ENCODE peak calls at places on chromosomes 13 and 19, in five cellular contexts. L is H1, U is mesenchymal stem cell, T is neuronal stem cell, G is H9. I is an unnamed sample.

GRCh38 chr19:56105090-56105701 is 15.9 kb downstream of the ZNF787 start:
- DNase-seq in G (peak; percentile 85), T (peak; percentile 51), U (peak; percentile 40), L (peak; percentile 61), I (peak; percentile 30)

GRCh38 chr19:15461694-15462093 is 2.6 kb downstream of the RASAL3 start:
- DNase-seq in T (no peak), G (no peak), L (no peak), U (no peak), I (no peak)

GRCh38 chr13:20132052-20132634 is 28.7 kb downstream of the GJA3 start:
- DNase-seq in G (peak; percentile 5), T (no peak), U (no peak), L (no peak), I (no peak)

GRCh38 chr13:47875206-47875605 is 125.9 kb downstream of the SUCLA2 start:
- DNase-seq in L (no peak), T (no peak), U (no peak), G (no peak), I (no peak)

GRCh38 chr13:33112745-33113144 is 96.5 kb downstream of the KL start:
- DNase-seq in T (no peak), G (no peak), U (no peak), L (no peak), I (no peak)

GRCh38 chr19:10567696-10568443 is 909 bp downstream of the CDKN2D start:
- DNase-seq in L (no peak), T (no peak), G (no peak), U (peak; percentile 33), I (no peak)

GRCh38 chr13:87582399-87582798 is 88.8 kb upstream of the SLITRK5 start:
- DNase-seq in G (no peak), T (no peak), U (no peak), L (no peak), I (no peak)

GRCh38 chr19:54207908-54208783 is 7.5 kb downstream of the RPS9 start:
- DNase-seq in T (no peak), L (no peak), U (peak; percentile 84), G (no peak), I (peak; percentile 74)

GRCh38 chr13:60583196-60583908 is 186.3 kb downstream of the TDRD3 start:
- DNase-seq in L (no peak), U (no peak), T (no peak), G (peak; percentile 77), I (no peak)

GRCh38 chr13:111384441-111385181 is 64.2 kb downstream of the TEX29 start:
- DNase-seq in T (no peak), G (peak; percentile 14), U (no peak), L (no peak), I (no peak)

GRCh38 chr19:20423381-20424207 is 142.0 kb downstream of the ZNF737 start:
- DNase-seq in T (peak; percentile 31), G (peak; percentile 34), L (no peak), U (peak; percentile 82), I (peak; percentile 96)

GRCh38 chr13:66994097-66994496 is 236.0 kb downstream of the PCDH9 start:
- DNase-seq in G (peak; percentile 85), L (peak; percentile 51), T (peak; percentile 65), U (peak; percentile 76), I (peak; percentile 3)

GRCh38 chr19:7682175-7682855 is 1.7 kb downstream of the TRAPPC5 start:
- DNase-seq in L (no peak), G (peak; percentile 72), U (no peak), T (no peak), I (no peak)

GRCh38 chr19:31444931-31445330 is 95.7 kb upstream of the TSHZ3 start:
- DNase-seq in G (no peak), U (no peak), L (no peak), T (no peak), I (no peak)

GRCh38 chr19:31350693-31351211 is 1.5 kb upstream of the TSHZ3 start:
- DNase-seq in G (peak; percentile 43), U (peak; percentile 67), L (no peak), T (no peak), I (peak; percentile 63)

GRCh38 chr19:18060472-18060871 is 26.3 kb downstream of the IL12RB1 start:
- DNase-seq in L (no peak), U (no peak), T (no peak), G (peak; percentile 45), I (no peak)
- H2BK12ac ChIP-seq in L (no peak overlapping the region), U (no peak overlapping the region), T (no peak overlapping the region), G (no peak overlapping the region), I (no peak overlapping the region)

DNA sequence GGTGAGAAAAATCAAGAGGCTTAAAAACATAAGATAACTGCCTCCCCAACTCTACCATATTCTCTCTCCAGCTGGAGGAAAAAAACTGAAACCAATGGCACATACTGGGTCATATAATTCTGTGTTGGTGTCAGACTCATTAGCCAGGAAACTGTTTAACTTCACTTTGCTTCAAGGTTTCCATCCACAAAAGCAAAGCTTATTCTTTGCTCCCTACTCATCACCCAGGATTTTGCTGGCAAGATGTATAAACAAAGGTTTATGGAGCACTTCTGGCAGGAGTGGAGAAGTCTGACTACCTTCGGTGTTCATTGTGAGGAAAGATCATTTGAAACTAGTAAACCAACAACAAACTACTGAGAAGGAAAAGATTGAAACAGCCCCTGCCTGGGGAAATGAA is 197.5 kb upstream of the SERP2 start:
- DNase-seq in U (no peak), T (no peak), G (no peak), L (no peak), I (no peak)
- H2BK120ac ChIP-seq in U (no peak overlapping the region), T (no peak overlapping the region), G (no peak overlapping the region), L (no peak overlapping the region), I (no peak overlapping the region)

GRCh38 chr19:33800012-33800680 is 3.5 kb downstream of the KCTD15 start:
- DNase-seq in U (no peak), L (no peak), T (no peak), G (no peak), I (no peak)

GRCh38 chr19:33802801-33803200 is 6.1 kb downstream of the KCTD15 start:
- DNase-seq in G (no peak), U (no peak), T (no peak), L (no peak), I (no peak)

GRCh38 chr19:33801411-33801810 is 4.7 kb downstream of the KCTD15 start:
- DNase-seq in L (no peak), T (no peak), U (no peak), G (no peak), I (no peak)

GRCh38 chr19:33803383-33803782 is 6.7 kb downstream of the KCTD15 start:
- DNase-seq in U (no peak), T (no peak), G (no peak), L (no peak), I (no peak)

DNA sequence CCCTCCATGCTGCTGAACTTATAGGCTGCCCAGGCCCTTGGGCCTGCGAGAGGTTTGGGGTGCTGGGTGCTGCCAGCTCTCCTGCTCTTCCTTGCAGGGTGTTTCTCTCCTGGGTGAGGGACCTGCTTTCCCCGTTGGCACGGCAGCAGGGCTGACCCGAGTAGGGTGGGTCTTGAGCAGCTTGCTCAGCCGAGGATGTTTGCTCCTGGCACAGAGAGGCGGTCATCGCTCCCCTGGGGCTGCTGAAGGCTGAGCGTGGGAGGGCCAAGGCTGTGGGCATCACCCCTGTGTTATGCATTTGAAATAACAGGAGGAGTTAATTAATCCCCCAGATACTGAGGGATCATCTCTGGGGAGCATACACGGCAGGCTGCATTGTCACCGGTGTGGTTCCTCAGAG is 5.3 kb downstream of the KCTD15 start:
- DNase-seq in U (no peak), G (no peak), T (no peak), L (no peak), I (no peak)
- H2BK12ac ChIP-seq in U (no peak overlapping the region), G (no peak overlapping the region), T (no peak overlapping the region), L (no peak overlapping the region), I (no peak overlapping the region)

GRCh38 chr19:5967994-5968430 is 9.9 kb downstream of the RANBP3 start:
- DNase-seq in L (no peak), T (peak; percentile 67), U (peak; percentile 90), G (peak; percentile 75), I (peak; percentile 81)
- H2BK120ac ChIP-seq in L (no peak overlapping the region), T (no peak overlapping the region), U (no peak overlapping the region), G (no peak overlapping the region), I (no peak overlapping the region)

GRCh38 chr19:38285567-38285966 is 18.5 kb upstream of the C19orf33 start:
- DNase-seq in L (no peak), T (no peak), U (no peak), G (no peak), I (no peak)
- H2BK12ac ChIP-seq in L (no peak overlapping the region), T (no peak overlapping the region), U (no peak overlapping the region), G (no peak overlapping the region), I (no peak overlapping the region)

GRCh38 chr19:38004505-38005223 is 97.7 kb downstream of the SIPA1L3 start:
- DNase-seq in L (no peak), T (peak; percentile 86), U (peak; percentile 97), G (peak; percentile 93), I (peak; percentile 89)

GRCh38 chr19:38005224-38005614 is 98.2 kb downstream of the SIPA1L3 start:
- DNase-seq in L (no peak), G (no peak), T (no peak), U (no peak), I (no peak)

GRCh38 chr19:38004100-38004504 is 97.1 kb downstream of the SIPA1L3 start:
- DNase-seq in L (no peak), T (no peak), U (no peak), G (no peak), I (no peak)

GRCh38 chr19:38001158-38001781 is 94.3 kb downstream of the SIPA1L3 start:
- DNase-seq in T (no peak), L (no peak), U (no peak), G (no peak), I (no peak)

GRCh38 chr19:38003427-38004099 is 96.6 kb downstream of the SIPA1L3 start:
- DNase-seq in G (peak; percentile 73), U (peak; percentile 95), L (no peak), T (peak; percentile 61), I (no peak)
- H2BK120ac ChIP-seq in G (peak overlapping the region; percentile 90), U (peak overlapping the region; percentile 66), L (peak overlapping the region; percentile 12), T (peak overlapping the region; percentile 49), I (peak overlapping the region; percentile 41)

DNA sequence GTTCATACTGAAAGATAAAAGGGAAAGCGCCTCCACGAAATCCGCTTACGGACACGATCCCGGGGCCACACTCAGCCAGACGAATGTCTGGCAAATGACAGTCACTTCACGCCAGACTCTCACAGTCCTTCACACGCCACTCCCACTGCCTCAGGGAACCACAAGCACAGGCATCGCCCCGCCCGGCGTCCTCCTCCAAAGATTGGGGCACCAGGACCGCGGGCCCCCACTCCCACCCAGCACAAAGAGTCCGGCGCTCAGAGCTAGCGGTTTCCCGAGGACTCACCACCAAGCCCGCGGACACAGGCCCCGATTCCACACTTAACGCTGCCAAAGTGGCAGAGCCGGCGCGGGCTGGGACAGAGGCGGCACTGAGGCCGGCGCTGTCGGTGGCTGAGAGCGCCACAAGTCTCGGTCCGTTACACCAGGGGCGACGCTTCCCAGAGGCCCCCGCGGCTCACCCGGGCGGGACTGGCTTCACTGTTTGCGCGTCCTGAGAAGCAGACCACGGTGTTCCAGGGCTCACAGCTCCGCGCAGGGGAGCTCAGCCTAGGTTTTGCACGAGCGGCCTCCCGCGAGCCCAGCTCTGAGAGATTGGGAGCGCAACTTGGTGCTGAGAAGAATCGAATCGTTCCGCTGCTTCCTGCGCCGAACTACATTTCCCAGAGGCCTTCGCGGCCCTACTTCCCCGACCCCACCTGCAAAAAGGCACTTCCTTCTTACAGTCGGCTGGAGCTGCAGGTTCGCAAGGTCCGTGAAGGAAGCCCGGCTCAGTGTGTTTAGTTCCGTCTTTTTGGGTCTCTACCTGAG is at the start of gene ZNF569:
- DNase-seq in U (peak; percentile 93), T (peak; percentile 87), G (peak; percentile 94), L (peak; percentile 76), I (peak; percentile 94)
- H2BK12ac ChIP-seq in U (peak within 1 kb of the TSS; percentile 43), T (no peak within 1 kb of the TSS), G (no peak within 1 kb of the TSS), L (no peak within 1 kb of the TSS), I (no peak within 1 kb of the TSS)

GRCh38 chr13:27040826-27041108 is 130.8 kb downstream of the USP12 start:
- DNase-seq in T (no peak), G (no peak), L (no peak), U (no peak), I (no peak)
- H2BK120ac ChIP-seq in T (no peak overlapping the region), G (no peak overlapping the region), L (no peak overlapping the region), U (peak overlapping the region; percentile 76), I (peak overlapping the region; percentile 99)

GRCh38 chr13:109892101-109892500 is 105.7 kb upstream of the IRS2 start:
- DNase-seq in L (no peak), T (no peak), U (no peak), G (no peak), I (no peak)
- H2BK12ac ChIP-seq in L (no peak overlapping the region), T (no peak overlapping the region), U (no peak overlapping the region), G (no peak overlapping the region), I (no peak overlapping the region)